ENCODE peak calls at places on chromosomes 4 and X, in seven cellular contexts. K is activated effector memory CD4-positive, alpha-beta T cell treated with Interleukin-2 at 50 U/mL for 16 hours; Y is left colon; H is WTC11; V is ELR; R is stimulated activated CD8-positive, alpha-beta memory T cell treated with anti-CD3 and anti-CD28 coated beads, Interleukin-7, amount 100 ng/mL, for 24 hours; U is COR-L47. Q is an unnamed sample.

GRCh38 chr4:152996101-152996500 is 60.0 kb downstream of the FHDC1 start:
- DNase-seq in K (no peak), Y (no peak), H (no peak), V (no peak), R (no peak), U (no peak), Q (peak; percentile 60)

GRCh38 chrX:150887906-150888465 is 10.5 kb downstream of the CD99L2 start:
- DNase-seq in K (no peak), Y (no peak), H (no peak), V (peak; percentile 62), R (no peak), U (no peak), Q (no peak)

GRCh38 chr4:99208719-99209075 is 10.3 kb downstream of the ADH6 start:
- DNase-seq in K (no peak), Y (no peak), H (peak; percentile 10), V (no peak), R (no peak), U (no peak), Q (peak; percentile 6)

GRCh38 chr4:183783933-183784622 is 121.0 kb upstream of the STOX2 start:
- DNase-seq in K (no peak), Y (no peak), H (no peak), V (peak; percentile 23), R (no peak), U (no peak), Q (peak; percentile 59)

GRCh38 chr4:159178147-159178541 is 75.3 kb downstream of the RAPGEF2 start:
- DNase-seq in K (no peak), Y (no peak), H (no peak), V (no peak), R (no peak), U (no peak), Q (no peak)

GRCh38 chr4:74654230-74654681 is 140.1 kb downstream of the BTC start:
- DNase-seq in K (no peak), Y (peak; percentile 36), H (no peak), V (peak; percentile 28), R (no peak), U (no peak), Q (no peak)

GRCh38 chr4:81747242-81747930 is 275.7 kb upstream of the RASGEF1B start:
- DNase-seq in K (no peak), Y (no peak), H (no peak), V (no peak), R (no peak), U (no peak), Q (no peak)

GRCh38 chr4:67437974-67438713 is 107.2 kb downstream of the CENPC start:
- DNase-seq in K (no peak), Y (no peak), H (no peak), V (peak; percentile 15), R (no peak), U (no peak), Q (no peak)

GRCh38 chr4:124965492-124965891 is 253.0 kb upstream of the ANKRD50 start:
- DNase-seq in K (no peak), Y (no peak), H (no peak), V (no peak), R (no peak), U (no peak), Q (no peak)

GRCh38 chr4:158446106-158446505 is 75.6 kb upstream of the RXFP1 start:
- DNase-seq in K (no peak), Y (no peak), H (no peak), V (peak; percentile 16), R (no peak), U (no peak), Q (no peak)

GRCh38 chr4:45640281-45640680 is 483.6 kb downstream of the GABRG1 start:
- DNase-seq in K (no peak), Y (no peak), H (no peak), V (no peak), R (no peak), U (no peak), Q (no peak)

GRCh38 chr4:106898621-106899230 is 137.4 kb downstream of the DKK2 start:
- DNase-seq in K (no peak), Y (no peak), H (peak; percentile 32), V (peak; percentile 71), R (no peak), U (peak; percentile 59), Q (peak; percentile 33)

GRCh38 chrX:133048751-133049150 is 48.2 kb downstream of the USP26 start:
- DNase-seq in K (no peak), Y (no peak), H (no peak), V (no peak), R (no peak), U (no peak), Q (no peak)

GRCh38 chr4:121765368-121765705 is 373 bp upstream of the SMIM43 start:
- DNase-seq in K (no peak), Y (no peak), H (no peak), V (no peak), R (no peak), U (no peak), Q (no peak)

GRCh38 chr4:150518559-150518958 is 63.4 kb upstream of the MAB21L2 start:
- DNase-seq in K (no peak), Y (no peak), H (no peak), V (peak; percentile 72), R (no peak), U (no peak), Q (no peak)

GRCh38 chr4:15569746-15570145 is 85.4 kb downstream of the FBXL5 start:
- DNase-seq in K (no peak), Y (no peak), H (no peak), V (no peak), R (no peak), U (no peak), Q (no peak)

GRCh38 chrX:105703876-105704275 is 118.5 kb upstream of the NRK start:
- DNase-seq in K (no peak), Y (no peak), H (no peak), V (no peak), R (no peak), U (no peak), Q (no peak)

GRCh38 chrX:37603938-37604409 is 32.5 kb downstream of the LANCL3 start:
- DNase-seq in K (no peak), Y (no peak), H (no peak), V (no peak), R (no peak), U (no peak), Q (no peak)

GRCh38 chr4:15691346-15692140 is 9.9 kb downstream of the FAM200B start:
- DNase-seq in K (no peak), Y (no peak), H (no peak), V (peak; percentile 93), R (no peak), U (no peak), Q (no peak)

GRCh38 chr4:7924163-7924562 is 15.5 kb downstream of the AFAP1 start:
- DNase-seq in K (no peak), Y (no peak), H (no peak), V (peak; percentile 38), R (no peak), U (no peak), Q (no peak)

GRCh38 chr4:119510750-119511149 is 117.9 kb downstream of the PDE5A start:
- DNase-seq in K (no peak), Y (no peak), H (no peak), V (no peak), R (no peak), U (no peak), Q (no peak)

GRCh38 chrX:1502241-1502640 is 34.7 kb downstream of the P2RY8 start:
- DNase-seq in K (no peak), Y (no peak), H (no peak), V (no peak), R (no peak), U (no peak), Q (no peak)

GRCh38 chr4:107348188-107348872 is 312.2 kb upstream of the DKK2 start:
- DNase-seq in K (no peak), Y (no peak), H (no peak), V (no peak), R (no peak), U (no peak), Q (no peak)

GRCh38 chr4:99462875-99463464 is 27.8 kb upstream of the ADH7 start:
- DNase-seq in K (peak; percentile 13), Y (peak; percentile 32), H (peak; percentile 62), V (peak; percentile 60), R (no peak), U (peak; percentile 56), Q (peak; percentile 38)

GRCh38 chr4:150126880-150127236 is 48.6 kb downstream of the DCLK2 start:
- DNase-seq in K (no peak), Y (no peak), H (no peak), V (peak; percentile 81), R (no peak), U (no peak), Q (no peak)

Q was measured in H7.